ENCODE peak calls at places on chromosome X, in four cellular contexts. Y is endodermal cell, H is caudate nucleus, N is Peyer's patch. J is an unnamed sample.

GRCh38 chrX:66051989-66052388 is 12.1 kb upstream of the VSIG4 start:
- DNase-seq in N (no peak), H (no peak), Y (no peak), J (no peak)

GRCh38 chrX:23660766-23661132 is 6.5 kb upstream of the PRDX4 start:
- DNase-seq in Y (no peak), H (no peak), N (no peak), J (no peak)

GRCh38 chrX:48794340-48794920 is 7.4 kb upstream of the HDAC6 start:
- DNase-seq in N (no peak), Y (no peak), H (no peak), J (no peak)

GRCh38 chrX:98338544-98338943 is 1454.8 kb downstream of the RPA4 start:
- DNase-seq in Y (no peak), N (no peak), H (no peak), J (no peak)

GRCh38 chrX:107871136-107871535 is 45.5 kb downstream of the MID2 start:
- DNase-seq in N (no peak), H (no peak), Y (no peak), J (no peak)

GRCh38 chrX:150038356-150038755 is 100.1 kb upstream of the EOLA2 start:
- DNase-seq in Y (no peak), N (no peak), H (no peak), J (no peak)

GRCh38 chrX:131830400-131831184 is 192.5 kb upstream of the STK26 start:
- DNase-seq in Y (peak), H (peak), N (no peak), J (peak)

GRCh38 chrX:30489323-30489722 is 88.2 kb downstream of the TASL start:
- DNase-seq in H (no peak), N (no peak), Y (peak), J (no peak)

GRCh38 chrX:147476008-147476407 is 435.7 kb upstream of the FMR1 start:
- DNase-seq in Y (peak), H (no peak), N (no peak), J (no peak)

GRCh38 chrX:74523870-74524735 is 90.3 kb downstream of the RLIM start:
- DNase-seq in N (no peak), Y (no peak), H (no peak), J (no peak)

GRCh38 chrX:68699960-68700746 is 52.7 kb downstream of the STARD8 start:
- DNase-seq in Y (no peak), N (no peak), H (no peak), J (no peak)

GRCh38 chrX:93422693-93423092 is 250.7 kb downstream of the NAP1L3 start:
- DNase-seq in N (no peak), H (no peak), Y (peak), J (no peak)